ENCODE peak calls at places on chromosome 13, in five cellular contexts. F is HCT116, D is HepG2, O is K562, W is GM12878. A is an unnamed sample.

GRCh38 chr13:20192470-20193141 is at the start of gene GJB2:
- DNase-seq in F (no peak), D (no peak), O (no peak), W (no peak), A (peak; percentile 51)

GRCh38 chr13:111658150-111659100 is 338.0 kb downstream of the TEX29 start:
- DNase-seq in F (no peak), D (no peak), O (no peak), W (no peak), A (no peak)

GRCh38 chr13:40058757-40059236 is 403.3 kb downstream of the COG6 start:
- DNase-seq in F (no peak), D (no peak), O (no peak), W (peak; percentile 61), A (no peak)

GRCh38 chr13:85590231-85590931 is 208.8 kb downstream of the SLITRK6 start:
- DNase-seq in F (no peak), D (no peak), O (no peak), W (no peak), A (no peak)

GRCh38 chr13:73403362-73404150 is 344.8 kb downstream of the KLF5 start:
- DNase-seq in F (no peak), D (no peak), O (no peak), W (no peak), A (no peak)

GRCh38 chr13:65638572-65639168 is 1591.5 kb downstream of the PCDH9 start:
- DNase-seq in F (peak; percentile 35), D (peak; percentile 16), O (peak; percentile 11), W (no peak), A (peak; percentile 0)

GRCh38 chr13:39095500-39095899 is 57.2 kb downstream of the NHLRC3 start:
- DNase-seq in F (no peak), D (no peak), O (no peak), W (no peak), A (no peak)

GRCh38 chr13:38341149-38341692 is 8.4 kb upstream of the UFM1 start:
- DNase-seq in F (no peak), D (no peak), O (peak; percentile 12), W (no peak), A (no peak)

GRCh38 chr13:80742027-80742426 is 401.1 kb upstream of the SPRY2 start:
- DNase-seq in F (no peak), D (no peak), O (no peak), W (no peak), A (no peak)

GRCh38 chr13:112961457-112962369 is 7.3 kb upstream of the MCF2L start:
- DNase-seq in F (no peak), D (no peak), O (no peak), W (no peak), A (no peak)

GRCh38 chr13:112785419-112785856 is 95.6 kb downstream of the ATP11A start:
- DNase-seq in F (no peak), D (no peak), O (no peak), W (no peak), A (no peak)

GRCh38 chr13:61350351-61350750 is 65.3 kb downstream of the PCDH20 start:
- DNase-seq in F (no peak), D (no peak), O (no peak), W (no peak), A (no peak)

GRCh38 chr13:30082391-30082790 is 225.0 kb downstream of the KATNAL1 start:
- DNase-seq in F (no peak), D (no peak), O (no peak), W (no peak), A (no peak)

GRCh38 chr13:24184855-24185254 is 24.3 kb downstream of the SPATA13 start:
- DNase-seq in F (no peak), D (no peak), O (no peak), W (no peak), A (no peak)

GRCh38 chr13:70613295-70613694 is 505.0 kb upstream of the KLHL1 start:
- DNase-seq in F (no peak), D (no peak), O (no peak), W (no peak), A (peak; percentile 21)

GRCh38 chr13:43405457-43405856 is 381.3 kb downstream of the ENOX1 start:
- DNase-seq in F (no peak), D (no peak), O (no peak), W (no peak), A (no peak)

GRCh38 chr13:80871481-80871880 is 530.6 kb upstream of the SPRY2 start:
- DNase-seq in F (no peak), D (no peak), O (no peak), W (no peak), A (no peak)

GRCh38 chr13:107211073-107211472 is 643.1 kb upstream of the ARGLU1 start:
- DNase-seq in F (peak; percentile 22), D (peak; percentile 78), O (peak; percentile 46), W (no peak), A (peak; percentile 70)

GRCh38 chr13:29255567-29255966 is 339.9 kb downstream of the SLC7A1 start:
- DNase-seq in F (no peak), D (no peak), O (no peak), W (no peak), A (no peak)

GRCh38 chr13:42970824-42971669 is 21.0 kb downstream of the EPSTI1 start:
- DNase-seq in F (peak; percentile 61), D (peak; percentile 53), O (peak; percentile 46), W (no peak), A (peak; percentile 70)

GRCh38 chr13:50200988-50201387 is 185.7 kb downstream of the KCNRG start:
- DNase-seq in F (no peak), D (no peak), O (peak; percentile 22), W (no peak), A (no peak)

GRCh38 chr13:39451301-39451700 is 151.7 kb downstream of the LHFPL6 start:
- DNase-seq in F (no peak), D (no peak), O (no peak), W (no peak), A (no peak)

GRCh38 chr13:98581971-98582702 is 5.2 kb upstream of the STK24 start:
- DNase-seq in F (no peak), D (no peak), O (no peak), W (no peak), A (no peak)

GRCh38 chr13:105497597-105497996 is 1037.9 kb downstream of the EFNB2 start:
- DNase-seq in F (no peak), D (no peak), O (no peak), W (no peak), A (no peak)

GRCh38 chr13:113943821-113944565 is 29.9 kb downstream of the C13orf46 start:
- DNase-seq in F (no peak), D (no peak), O (no peak), W (no peak), A (peak; percentile 27)

GRCh38 chr13:42275098-42275471 is 3.1 kb downstream of the AKAP11 start:
- DNase-seq in F (no peak), D (no peak), O (no peak), W (peak; percentile 87), A (no peak)

GRCh38 chr13:20997301-20998061 is 63.9 kb downstream of the LATS2 start:
- DNase-seq in F (no peak), D (no peak), O (no peak), W (no peak), A (no peak)

GRCh38 chr13:76719955-76720354 is 166.2 kb downstream of the KCTD12 start:
- DNase-seq in F (no peak), D (no peak), O (no peak), W (no peak), A (no peak)

GRCh38 chr13:40283666-40284065 is 382.8 kb downstream of the FOXO1 start:
- DNase-seq in F (no peak), D (no peak), O (no peak), W (no peak), A (no peak)

DNA sequence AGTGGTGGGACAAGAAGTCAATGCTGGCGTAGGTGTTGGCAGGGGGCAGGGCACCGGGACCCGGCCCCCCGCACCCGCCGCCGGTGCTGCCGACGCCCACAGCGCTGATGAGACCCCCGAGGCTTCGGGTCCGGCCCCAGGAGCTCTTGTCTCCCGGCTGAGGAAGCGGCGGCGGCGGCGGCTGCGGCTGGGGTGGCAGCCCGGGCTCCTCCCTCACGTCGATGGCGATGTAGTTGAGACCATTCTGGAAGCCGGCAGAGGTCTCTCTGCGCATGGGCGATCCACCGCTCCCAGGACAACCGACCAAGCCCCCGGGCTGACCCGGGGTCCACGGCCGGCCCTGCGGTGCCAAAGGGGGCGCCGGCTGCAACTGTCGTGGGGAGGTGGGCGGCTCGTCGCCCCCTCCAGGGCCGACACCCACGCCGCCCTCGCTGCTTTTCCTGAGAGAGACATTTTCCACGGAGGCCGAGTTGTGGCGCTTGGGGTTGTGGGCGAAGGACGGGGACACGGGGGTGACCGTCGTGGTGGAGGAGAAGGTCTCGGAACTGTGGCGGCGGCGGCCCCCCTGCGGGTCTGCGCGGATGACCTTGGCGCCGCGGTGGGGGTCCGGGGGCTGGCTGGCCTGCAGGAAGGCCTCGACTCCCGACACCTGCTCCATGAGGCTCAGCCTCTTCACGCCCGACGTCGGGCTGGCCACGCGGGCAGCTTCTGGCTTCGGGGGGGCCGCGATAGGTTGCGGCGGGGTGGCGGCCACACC is 4.1 kb downstream of the IRS2 start:
- DNase-seq in F (no peak), D (no peak), O (no peak), W (no peak), A (peak; percentile 62)
- H3K27ac ChIP-seq in F (no peak overlapping the region), D (no peak overlapping the region), O (no peak overlapping the region), W (no peak overlapping the region), A (peak overlapping the region; percentile 64)

GRCh38 chr13:93789058-93789457 is 562.5 kb downstream of the GPC6 start:
- DNase-seq in F (no peak), D (no peak), O (no peak), W (no peak), A (no peak)

GRCh38 chr13:93788456-93788855 is 561.8 kb downstream of the GPC6 start:
- DNase-seq in F (no peak), D (peak; percentile 64), O (no peak), W (no peak), A (no peak)

GRCh38 chr13:93784191-93784590 is 557.6 kb downstream of the GPC6 start:
- DNase-seq in F (no peak), D (no peak), O (no peak), W (no peak), A (no peak)

DNA sequence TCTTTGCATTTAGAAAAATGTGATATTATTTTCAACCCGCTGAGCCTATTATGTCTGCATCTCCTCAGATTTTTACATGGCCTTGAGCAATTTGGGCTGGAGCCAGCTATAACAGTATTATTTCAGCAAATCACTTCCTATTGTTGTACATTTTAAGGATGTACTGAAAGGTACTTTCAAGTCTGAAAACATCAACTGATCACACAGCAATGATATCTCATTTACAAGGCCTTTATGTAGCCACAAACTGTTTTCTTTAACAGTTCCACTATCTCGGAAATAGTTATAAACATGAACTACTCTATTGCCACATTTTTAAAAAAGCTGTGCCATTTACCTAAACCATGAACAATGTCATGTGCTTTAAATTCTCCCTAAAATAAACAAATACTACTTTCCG is 560.2 kb downstream of the GPC6 start:
- DNase-seq in F (no peak), D (no peak), O (no peak), W (no peak), A (peak; percentile 8)
- TF ChIP-seq ZBTB33 in F (no peak), D (no peak), O (no peak), W (no peak), A (no peak)

DNA sequence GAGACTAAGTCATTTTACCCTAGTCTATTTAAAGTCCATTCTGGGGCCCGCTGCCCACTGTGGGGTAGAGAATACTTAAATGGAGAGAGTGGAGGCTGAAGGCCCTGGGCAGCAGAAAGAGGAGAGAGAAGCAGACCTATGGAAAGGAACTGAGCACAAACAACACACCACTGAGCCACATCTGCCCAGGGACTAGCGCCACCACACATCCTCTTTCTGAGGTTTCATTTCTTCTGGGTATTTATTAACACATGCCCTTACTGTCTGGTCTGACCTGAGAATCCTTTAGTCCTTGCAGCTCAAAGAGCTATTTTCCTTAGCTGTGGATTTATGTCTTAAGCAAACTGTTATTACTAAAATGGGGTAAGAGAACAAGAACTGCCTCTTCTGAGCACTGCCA is 154.0 kb downstream of the NALCN start:
- DNase-seq in F (no peak), D (no peak), O (no peak), W (no peak), A (no peak)
- H3K27ac ChIP-seq in F (no peak overlapping the region), D (no peak overlapping the region), O (no peak overlapping the region), W (no peak overlapping the region), A (no peak overlapping the region)

GRCh38 chr13:89865331-89865833 is 1482.1 kb upstream of the MIR17HG start:
- DNase-seq in F (no peak), D (no peak), O (no peak), W (no peak), A (no peak)
- TF ChIP-seq ZBTB33 in F (no peak), D (no peak), O (no peak), W (no peak), A (no peak)